ENCODE peak calls at places on chromosomes 3 and 15, in six cellular contexts. C, D, N, R, H and Z are unnamed samples.
A peak's percentile ranks its signal among the peaks of the same experiment; 100 is the strongest.

GRCh38 chr3:56908004-56908403 is 106.3 kb upstream of the ARHGEF3 start:
- DNase-seq in R (no peak), N (no peak), D (no peak), H (no peak), C (no peak), Z (peak; percentile 33)

GRCh38 chr15:65836665-65837064 is 32.6 kb upstream of the RAB11A start:
- DNase-seq in C (no peak), H (no peak), N (no peak), R (no peak), D (peak; percentile 73), Z (no peak)

GRCh38 chr3:128415773-128416577 is 50.7 kb downstream of the DNAJB8 start:
- DNase-seq in C (no peak), H (no peak), R (no peak), D (no peak), N (no peak), Z (no peak)

GRCh38 chr15:69300129-69300588 is 1.4 kb downstream of the PAQR5 start:
- DNase-seq in D (peak; percentile 71), R (no peak), N (no peak), C (no peak), H (no peak), Z (no peak)

GRCh38 chr3:136350132-136350531 is 100.0 kb downstream of the PCCB start:
- DNase-seq in C (peak; percentile 95), D (no peak), R (no peak), N (no peak), H (peak; percentile 92), Z (no peak)

GRCh38 chr3:22951910-22952309 is 251.2 kb upstream of the UBE2E2 start:
- DNase-seq in D (no peak), C (no peak), R (no peak), H (no peak), N (no peak), Z (no peak)

GRCh38 chr3:79002465-79003372 is 765.1 kb downstream of the ROBO1 start:
- DNase-seq in D (no peak), N (no peak), R (no peak), H (no peak), C (no peak), Z (no peak)

GRCh38 chr3:48532271-48532973 is 24.2 kb downstream of the PFKFB4 start:
- DNase-seq in N (no peak), R (no peak), H (no peak), D (no peak), C (no peak), Z (no peak)

GRCh38 chr3:14915636-14916222 is 31.7 kb upstream of the NR2C2 start:
- DNase-seq in H (no peak), R (no peak), C (peak; percentile 5), D (no peak), N (no peak), Z (no peak)

GRCh38 chr15:66569461-66570137 is 3.8 kb upstream of the LCTL start:
- DNase-seq in C (no peak), H (no peak), D (no peak), N (no peak), R (no peak), Z (no peak)

GRCh38 chr15:90025461-90026033 is 24.4 kb downstream of the ZNF710 start:
- DNase-seq in N (no peak), D (no peak), R (no peak), C (no peak), H (no peak), Z (no peak)

GRCh38 chr3:4938583-4938982 is 40.7 kb upstream of the BHLHE40 start:
- DNase-seq in H (no peak), D (no peak), C (no peak), N (no peak), R (no peak), Z (no peak)

GRCh38 chr3:62109534-62109933 is 263.8 kb downstream of the FEZF2 start:
- DNase-seq in R (no peak), N (no peak), H (peak; percentile 90), C (peak; percentile 97), D (peak; percentile 67), Z (no peak)

GRCh38 chr3:114732353-114732752 is 414.7 kb downstream of the ZBTB20 start:
- DNase-seq in C (no peak), R (no peak), N (no peak), H (no peak), D (no peak), Z (no peak)

GRCh38 chr15:51982013-51982769 is 10.6 kb upstream of the LEO1 start:
- DNase-seq in N (no peak), R (peak; percentile 9), D (peak; percentile 47), C (peak; percentile 91), H (peak; percentile 54), Z (peak; percentile 23)

GRCh38 chr3:10706156-10707088 is 109.6 kb upstream of the SLC6A11 start:
- DNase-seq in C (no peak), R (no peak), H (no peak), D (peak; percentile 59), N (no peak), Z (no peak)

GRCh38 chr3:171650193-171650592 is 160.1 kb downstream of the PLD1 start:
- DNase-seq in N (no peak), R (no peak), H (no peak), C (no peak), D (no peak), Z (no peak)

GRCh38 chr3:171648079-171648478 is 162.2 kb downstream of the PLD1 start:
- DNase-seq in C (no peak), N (no peak), R (no peak), H (no peak), D (no peak), Z (no peak)

GRCh38 chr3:171646357-171647133 is 163.7 kb downstream of the PLD1 start:
- DNase-seq in R (no peak), C (peak; percentile 86), D (peak; percentile 62), N (no peak), H (peak; percentile 45), Z (peak; percentile 57)

GRCh38 chr3:171652932-171653331 is 157.4 kb downstream of the PLD1 start:
- DNase-seq in H (no peak), D (no peak), N (no peak), C (no peak), R (no peak), Z (no peak)

DNA sequence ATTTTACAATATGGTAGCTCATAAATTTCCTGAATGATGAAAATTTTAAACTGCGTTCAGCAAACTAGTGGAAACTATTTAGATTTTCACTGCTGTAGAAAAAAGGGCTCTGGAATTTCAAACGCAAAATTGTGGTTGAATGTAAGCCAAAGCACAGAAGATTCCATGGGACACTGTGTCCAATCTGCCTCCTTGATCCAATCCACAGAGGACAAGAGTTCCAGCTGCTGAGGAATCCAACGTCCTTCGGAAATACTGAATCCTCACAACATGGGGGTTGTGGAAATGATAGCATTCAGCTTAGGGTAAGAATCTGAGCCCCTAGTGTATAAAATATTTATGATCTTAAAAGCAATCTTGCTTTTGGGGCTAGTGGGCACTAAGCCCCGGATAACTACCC is 161.0 kb downstream of the PLD1 start:
- DNase-seq in R (no peak), C (no peak), D (no peak), N (no peak), H (no peak), Z (no peak)
- TF ChIP-seq CTCF in R (no peak), C (no peak), D (no peak), N (no peak), H (no peak), Z (no peak)

GRCh38 chr3:120198305-120198878 is 86.6 kb downstream of the GPR156 start:
- DNase-seq in C (peak; percentile 64), R (peak; percentile 21), D (no peak), N (no peak), H (no peak), Z (no peak)
- TF ChIP-seq CTCF in C (peak; percentile 22), R (peak; percentile 51), D (peak; percentile 42), N (no peak), H (peak; percentile 33), Z (peak; percentile 37)

GRCh38 chr3:181694805-181695660 is 16.7 kb upstream of the SOX2 start:
- DNase-seq in H (no peak), R (peak; percentile 93), C (peak; percentile 21), D (peak; percentile 81), N (no peak), Z (peak; percentile 27)
- TF ChIP-seq CTCF in H (no peak), R (no peak), C (no peak), D (peak; percentile 70), N (no peak), Z (peak; percentile 36)

GRCh38 chr3:99716463-99716995 is 78.1 kb downstream of the COL8A1 start:
- DNase-seq in R (no peak), H (no peak), N (no peak), C (no peak), D (peak; percentile 10), Z (no peak)
- TF ChIP-seq CTCF in R (no peak), H (no peak), N (no peak), C (no peak), D (no peak), Z (no peak)